ENCODE peak calls at places on chromosomes 13 and 19, in five cellular contexts. One of them, this sample, is unnamed.

GRCh38 chr13:68304287-68304893 is 1074.3 kb upstream of the PCDH9 start:
- DNase-seq in HFFc6: no peak
- DNase-seq in NCI-H526: no peak
- DNase-seq in naive thymus-derived CD8-positive, alpha-beta T cell: no peak
- DNase-seq in GM23338: peak; percentile 54
- DNase-seq in this sample: peak; percentile 16

GRCh38 chr13:80239571-80240255 is 101.2 kb downstream of the SPRY2 start:
- DNase-seq in naive thymus-derived CD8-positive, alpha-beta T cell: no peak
- DNase-seq in GM23338: no peak
- DNase-seq in NCI-H526: no peak
- DNase-seq in HFFc6: no peak
- DNase-seq in this sample: peak; percentile 17

GRCh38 chr19:46753420-46754155 is 7.3 kb upstream of the STRN4 start:
- DNase-seq in HFFc6: no peak
- DNase-seq in GM23338: peak; percentile 87
- DNase-seq in naive thymus-derived CD8-positive, alpha-beta T cell: peak; percentile 60
- DNase-seq in NCI-H526: no peak
- DNase-seq in this sample: peak; percentile 31

GRCh38 chr13:27264181-27264580 is 6.4 kb upstream of the RASL11A start:
- DNase-seq in NCI-H526: peak; percentile 80
- DNase-seq in HFFc6: peak; percentile 85
- DNase-seq in GM23338: no peak
- DNase-seq in naive thymus-derived CD8-positive, alpha-beta T cell: no peak
- DNase-seq in this sample: peak; percentile 97

GRCh38 chr19:1307320-1307719 is 21.6 kb downstream of the EFNA2 start:
- DNase-seq in HFFc6: no peak
- DNase-seq in GM23338: no peak
- DNase-seq in NCI-H526: no peak
- DNase-seq in naive thymus-derived CD8-positive, alpha-beta T cell: no peak
- DNase-seq in this sample: no peak

GRCh38 chr13:21232196-21232595 is 55.7 kb downstream of the MRPL57 start:
- DNase-seq in GM23338: peak; percentile 16
- DNase-seq in naive thymus-derived CD8-positive, alpha-beta T cell: no peak
- DNase-seq in NCI-H526: no peak
- DNase-seq in HFFc6: no peak
- DNase-seq in this sample: peak; percentile 71

GRCh38 chr13:41411536-41411935 is 45.8 kb upstream of the RGCC start:
- DNase-seq in NCI-H526: peak; percentile 12
- DNase-seq in naive thymus-derived CD8-positive, alpha-beta T cell: peak; percentile 17
- DNase-seq in HFFc6: peak; percentile 52
- DNase-seq in GM23338: peak; percentile 50
- DNase-seq in this sample: peak; percentile 62

GRCh38 chr13:40994581-40995230 is 24.4 kb downstream of the ELF1 start:
- DNase-seq in NCI-H526: no peak
- DNase-seq in GM23338: no peak
- DNase-seq in naive thymus-derived CD8-positive, alpha-beta T cell: no peak
- DNase-seq in HFFc6: no peak
- DNase-seq in this sample: no peak

GRCh38 chr19:3474015-3474414 is 6.3 kb downstream of the SMIM24 start:
- DNase-seq in GM23338: no peak
- DNase-seq in HFFc6: no peak
- DNase-seq in NCI-H526: no peak
- DNase-seq in naive thymus-derived CD8-positive, alpha-beta T cell: no peak
- DNase-seq in this sample: no peak

GRCh38 chr13:99307648-99308339 is 595 bp upstream of the GPR183 start:
- DNase-seq in GM23338: no peak
- DNase-seq in naive thymus-derived CD8-positive, alpha-beta T cell: no peak
- DNase-seq in NCI-H526: no peak
- DNase-seq in HFFc6: peak; percentile 83
- DNase-seq in this sample: peak; percentile 79

GRCh38 chr19:16125738-16126495 is 14.2 kb downstream of the RAB8A start:
- DNase-seq in naive thymus-derived CD8-positive, alpha-beta T cell: no peak
- DNase-seq in NCI-H526: no peak
- DNase-seq in GM23338: no peak
- DNase-seq in HFFc6: no peak
- DNase-seq in this sample: peak; percentile 36

GRCh38 chr19:39156230-39156890 is 30.8 kb downstream of the PAK4 start:
- DNase-seq in naive thymus-derived CD8-positive, alpha-beta T cell: no peak
- DNase-seq in NCI-H526: no peak
- DNase-seq in HFFc6: no peak
- DNase-seq in GM23338: no peak
- DNase-seq in this sample: no peak

GRCh38 chr13:35388979-35389378 is 87.5 kb downstream of the MAB21L1 start:
- DNase-seq in HFFc6: peak; percentile 20
- DNase-seq in GM23338: no peak
- DNase-seq in NCI-H526: no peak
- DNase-seq in naive thymus-derived CD8-positive, alpha-beta T cell: no peak
- DNase-seq in this sample: peak; percentile 0

GRCh38 chr13:51619614-51620013 is 35.4 kb downstream of the WDFY2 start:
- DNase-seq in GM23338: no peak
- DNase-seq in HFFc6: peak; percentile 87
- DNase-seq in naive thymus-derived CD8-positive, alpha-beta T cell: no peak
- DNase-seq in NCI-H526: no peak
- DNase-seq in this sample: peak; percentile 95

GRCh38 chr19:37942516-37942902 is 35.5 kb downstream of the SIPA1L3 start:
- DNase-seq in GM23338: no peak
- DNase-seq in NCI-H526: no peak
- DNase-seq in HFFc6: no peak
- DNase-seq in naive thymus-derived CD8-positive, alpha-beta T cell: no peak
- DNase-seq in this sample: no peak

GRCh38 chr19:51326216-51327065 is 15.0 kb downstream of the IGLON5 start:
- DNase-seq in NCI-H526: no peak
- DNase-seq in HFFc6: no peak
- DNase-seq in GM23338: no peak
- DNase-seq in naive thymus-derived CD8-positive, alpha-beta T cell: no peak
- DNase-seq in this sample: no peak

GRCh38 chr13:58341318-58341717 is 709.8 kb downstream of the PCDH17 start:
- DNase-seq in GM23338: no peak
- DNase-seq in naive thymus-derived CD8-positive, alpha-beta T cell: no peak
- DNase-seq in NCI-H526: no peak
- DNase-seq in HFFc6: no peak
- DNase-seq in this sample: no peak

GRCh38 chr13:109357751-109358150 is 428.6 kb downstream of the IRS2 start:
- DNase-seq in NCI-H526: no peak
- DNase-seq in HFFc6: no peak
- DNase-seq in naive thymus-derived CD8-positive, alpha-beta T cell: no peak
- DNase-seq in GM23338: no peak
- DNase-seq in this sample: no peak

GRCh38 chr19:35008891-35009341 is 8.8 kb downstream of the GRAMD1A start:
- DNase-seq in NCI-H526: no peak
- DNase-seq in HFFc6: no peak
- DNase-seq in GM23338: no peak
- DNase-seq in naive thymus-derived CD8-positive, alpha-beta T cell: no peak
- DNase-seq in this sample: no peak

GRCh38 chr19:56217039-56217949 is 15.2 kb downstream of the ZSCAN5C start:
- DNase-seq in HFFc6: no peak
- DNase-seq in naive thymus-derived CD8-positive, alpha-beta T cell: no peak
- DNase-seq in NCI-H526: no peak
- DNase-seq in GM23338: peak; percentile 77
- DNase-seq in this sample: peak; percentile 4

GRCh38 chr13:39051157-39051556 is 12.9 kb downstream of the NHLRC3 start:
- DNase-seq in naive thymus-derived CD8-positive, alpha-beta T cell: no peak
- DNase-seq in GM23338: peak; percentile 46
- DNase-seq in HFFc6: peak; percentile 43
- DNase-seq in NCI-H526: peak; percentile 22
- DNase-seq in this sample: peak; percentile 48

GRCh38 chr13:46168341-46168740 is 13.6 kb downstream of the LCP1 start:
- DNase-seq in NCI-H526: no peak
- DNase-seq in GM23338: no peak
- DNase-seq in naive thymus-derived CD8-positive, alpha-beta T cell: no peak
- DNase-seq in HFFc6: no peak
- DNase-seq in this sample: no peak

GRCh38 chr19:40589723-40590429 is 11.3 kb upstream of the LTBP4 start:
- DNase-seq in naive thymus-derived CD8-positive, alpha-beta T cell: no peak
- DNase-seq in HFFc6: no peak
- DNase-seq in NCI-H526: no peak
- DNase-seq in GM23338: no peak
- DNase-seq in this sample: no peak

GRCh38 chr19:13240312-13241022 is 90.3 kb downstream of the IER2 start:
- DNase-seq in NCI-H526: no peak
- DNase-seq in naive thymus-derived CD8-positive, alpha-beta T cell: no peak
- DNase-seq in GM23338: no peak
- DNase-seq in HFFc6: no peak
- DNase-seq in this sample: no peak

GRCh38 chr19:55172741-55173140 is 6.3 kb upstream of the DNAAF3 start:
- DNase-seq in naive thymus-derived CD8-positive, alpha-beta T cell: no peak
- DNase-seq in NCI-H526: no peak
- DNase-seq in GM23338: no peak
- DNase-seq in HFFc6: peak; percentile 86
- DNase-seq in this sample: peak; percentile 70

GRCh38 chr19:39825093-39825463 is 8.9 kb downstream of the DYRK1B start:
- DNase-seq in NCI-H526: no peak
- DNase-seq in GM23338: no peak
- DNase-seq in HFFc6: no peak
- DNase-seq in naive thymus-derived CD8-positive, alpha-beta T cell: no peak
- DNase-seq in this sample: no peak

GRCh38 chr19:52022193-52022592 is 6.0 kb downstream of the ZNF614 start:
- DNase-seq in GM23338: no peak
- DNase-seq in NCI-H526: no peak
- DNase-seq in naive thymus-derived CD8-positive, alpha-beta T cell: no peak
- DNase-seq in HFFc6: no peak
- DNase-seq in this sample: no peak

GRCh38 chr19:4524808-4525562 is 6.7 kb upstream of the PLIN4 start:
- DNase-seq in GM23338: peak; percentile 80
- DNase-seq in NCI-H526: no peak
- DNase-seq in HFFc6: peak; percentile 13
- DNase-seq in naive thymus-derived CD8-positive, alpha-beta T cell: peak; percentile 50
- DNase-seq in this sample: peak; percentile 37

GRCh38 chr13:103022328-103022727 is 43.9 kb downstream of the SLC10A2 start:
- DNase-seq in NCI-H526: no peak
- DNase-seq in naive thymus-derived CD8-positive, alpha-beta T cell: no peak
- DNase-seq in GM23338: no peak
- DNase-seq in HFFc6: no peak
- DNase-seq in this sample: no peak

GRCh38 chr13:22703601-22704209 is 477.1 kb upstream of the SGCG start:
- DNase-seq in naive thymus-derived CD8-positive, alpha-beta T cell: no peak
- DNase-seq in HFFc6: no peak
- DNase-seq in GM23338: no peak
- DNase-seq in NCI-H526: peak; percentile 79
- DNase-seq in this sample: peak; percentile 96

GRCh38 chr19:52191951-52192350 is 2.1 kb downstream of the PPP2R1A start:
- DNase-seq in HFFc6: no peak
- DNase-seq in GM23338: peak; percentile 7
- DNase-seq in naive thymus-derived CD8-positive, alpha-beta T cell: no peak
- DNase-seq in NCI-H526: no peak
- DNase-seq in this sample: peak; percentile 16

GRCh38 chr13:110187501-110188161 is 119.3 kb downstream of the COL4A1 start:
- DNase-seq in GM23338: no peak
- DNase-seq in NCI-H526: no peak
- DNase-seq in HFFc6: peak; percentile 60
- DNase-seq in naive thymus-derived CD8-positive, alpha-beta T cell: no peak
- DNase-seq in this sample: peak; percentile 86

GRCh38 chr13:55816976-55817601 is 1323.6 kb upstream of the PRR20A start:
- DNase-seq in NCI-H526: no peak
- DNase-seq in HFFc6: no peak
- DNase-seq in naive thymus-derived CD8-positive, alpha-beta T cell: no peak
- DNase-seq in GM23338: no peak
- DNase-seq in this sample: no peak

GRCh38 chr13:74250738-74251190 is 116.6 kb upstream of the KLF12 start:
- DNase-seq in naive thymus-derived CD8-positive, alpha-beta T cell: no peak
- DNase-seq in NCI-H526: no peak
- DNase-seq in GM23338: no peak
- DNase-seq in HFFc6: peak; percentile 92
- DNase-seq in this sample: peak; percentile 80

GRCh38 chr19:45385392-45386221 is 15.2 kb upstream of the ERCC2 start:
- DNase-seq in GM23338: peak; percentile 80
- DNase-seq in NCI-H526: no peak
- DNase-seq in HFFc6: no peak
- DNase-seq in naive thymus-derived CD8-positive, alpha-beta T cell: no peak
- DNase-seq in this sample: no peak

GRCh38 chr13:107799001-107799400 is 416.3 kb downstream of the LIG4 start:
- DNase-seq in GM23338: no peak
- DNase-seq in naive thymus-derived CD8-positive, alpha-beta T cell: no peak
- DNase-seq in HFFc6: no peak
- DNase-seq in NCI-H526: no peak
- DNase-seq in this sample: no peak

GRCh38 chr19:32935629-32936028 is 36.1 kb downstream of the CEP89 start:
- DNase-seq in NCI-H526: no peak
- DNase-seq in GM23338: no peak
- DNase-seq in naive thymus-derived CD8-positive, alpha-beta T cell: no peak
- DNase-seq in HFFc6: no peak
- DNase-seq in this sample: no peak

GRCh38 chr19:2627319-2627829 is 75.1 kb downstream of the GNG7 start:
- DNase-seq in NCI-H526: no peak
- DNase-seq in naive thymus-derived CD8-positive, alpha-beta T cell: no peak
- DNase-seq in GM23338: no peak
- DNase-seq in HFFc6: peak; percentile 99
- DNase-seq in this sample: peak; percentile 100

This sample was measured in LHCN-M2.